ENCODE peak calls at places on chromosomes 1 and 21, in seven cellular contexts. G is sigmoid colon; W is fibroblast of mammary gland; L is fibroblast of lung; B is left lung; Q is astrocyte of the spinal cord; Y is effector memory CD4-positive, alpha-beta T cell. Z is an unnamed sample.

GRCh38 chr1:52365091-52365745 is 787 bp downstream of the CC2D1B start:
- DNase-seq in B (peak), Q (peak), W (peak), Y (peak), L (peak), G (peak), Z (peak)

GRCh38 chr1:229817936-229818335 is 191.9 kb downstream of the URB2 start:
- DNase-seq in B (no peak), Y (no peak), W (no peak), Q (no peak), L (no peak), G (no peak), Z (no peak)

GRCh38 chr1:211468595-211468994 is 23.4 kb downstream of the RD3 start:
- DNase-seq in W (peak), Q (no peak), Y (no peak), L (no peak), B (no peak), G (peak), Z (no peak)

GRCh38 chr1:21933397-21934248 is 3.5 kb downstream of the HSPG2 start:
- DNase-seq in G (peak), W (no peak), Q (no peak), Y (no peak), B (peak), L (peak), Z (peak)

GRCh38 chr1:206716519-206717236 is 32.0 kb downstream of the MAPKAPK2 start:
- DNase-seq in L (no peak), Y (no peak), W (peak), Q (no peak), G (peak), B (no peak), Z (peak)

GRCh38 chr1:44433209-44433608 is 28.2 kb downstream of the RNF220 start:
- DNase-seq in Y (no peak), G (no peak), Q (no peak), W (no peak), B (no peak), L (no peak), Z (no peak)

GRCh38 chr21:40714516-40714915 is 132.4 kb downstream of the DSCAM start:
- DNase-seq in L (peak), G (no peak), Q (no peak), B (no peak), Y (no peak), W (no peak), Z (no peak)

GRCh38 chr1:99251308-99251707 is 13.0 kb upstream of the PLPPR4 start:
- DNase-seq in Q (no peak), G (no peak), W (no peak), Y (no peak), B (no peak), L (no peak), Z (no peak)

GRCh38 chr1:8381618-8382017 is 63.7 kb downstream of the SLC45A1 start:
- DNase-seq in W (peak), Y (no peak), G (peak), Q (no peak), B (no peak), L (no peak), Z (no peak)

DNA sequence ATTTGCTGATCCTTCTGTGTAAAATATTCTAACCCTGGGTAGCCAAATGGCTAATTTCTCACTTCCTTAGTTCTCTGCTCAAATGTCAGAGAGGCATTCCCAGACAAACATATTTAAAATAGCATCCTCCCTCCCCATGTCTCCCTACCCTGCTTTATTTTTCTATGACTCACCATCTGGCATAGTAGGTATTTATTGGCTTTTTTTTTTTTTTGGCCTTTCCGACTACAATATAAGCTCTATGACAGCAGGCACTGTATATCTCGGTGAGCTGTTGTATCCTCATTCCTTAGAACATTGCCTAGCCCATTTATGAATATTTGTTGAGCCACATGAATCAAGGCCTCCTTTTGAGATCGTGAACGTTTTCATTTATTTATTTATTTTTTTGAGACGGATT is 1.5 kb upstream of the NEK7 start:
- DNase-seq in Y (no peak), B (no peak), Q (peak), G (no peak), L (peak), W (peak), Z (no peak)
- H3K4me3 ChIP-seq in Y (no peak), B (no peak), Q (no peak), G (no peak), L (no peak), W (no peak), Z (no peak)

GRCh38 chr1:63713627-63714481 is 60.0 kb upstream of the ROR1 start:
- DNase-seq in L (peak), Q (peak), Y (no peak), W (peak), G (peak), B (no peak), Z (no peak)
- H3K4me3 ChIP-seq in L (no peak), Q (no peak), Y (no peak), W (no peak), G (no peak), B (no peak), Z (no peak)

GRCh38 chr1:178345238-178345637 is 151.5 kb downstream of the CLEC20A start:
- DNase-seq in W (no peak), G (no peak), Q (no peak), B (no peak), L (no peak), Y (no peak), Z (no peak)

GRCh38 chr1:178339834-178340233 is 156.9 kb downstream of the CLEC20A start:
- DNase-seq in B (no peak), W (no peak), L (no peak), Y (no peak), Q (no peak), G (no peak), Z (no peak)

GRCh38 chr1:178344513-178345077 is 152.2 kb downstream of the CLEC20A start:
- DNase-seq in Y (no peak), G (no peak), L (peak), B (no peak), Q (peak), W (peak), Z (no peak)

GRCh38 chr1:178337091-178337726 is 159.6 kb downstream of the CLEC20A start:
- DNase-seq in L (no peak), B (no peak), Y (no peak), Q (no peak), W (no peak), G (no peak), Z (no peak)

DNA sequence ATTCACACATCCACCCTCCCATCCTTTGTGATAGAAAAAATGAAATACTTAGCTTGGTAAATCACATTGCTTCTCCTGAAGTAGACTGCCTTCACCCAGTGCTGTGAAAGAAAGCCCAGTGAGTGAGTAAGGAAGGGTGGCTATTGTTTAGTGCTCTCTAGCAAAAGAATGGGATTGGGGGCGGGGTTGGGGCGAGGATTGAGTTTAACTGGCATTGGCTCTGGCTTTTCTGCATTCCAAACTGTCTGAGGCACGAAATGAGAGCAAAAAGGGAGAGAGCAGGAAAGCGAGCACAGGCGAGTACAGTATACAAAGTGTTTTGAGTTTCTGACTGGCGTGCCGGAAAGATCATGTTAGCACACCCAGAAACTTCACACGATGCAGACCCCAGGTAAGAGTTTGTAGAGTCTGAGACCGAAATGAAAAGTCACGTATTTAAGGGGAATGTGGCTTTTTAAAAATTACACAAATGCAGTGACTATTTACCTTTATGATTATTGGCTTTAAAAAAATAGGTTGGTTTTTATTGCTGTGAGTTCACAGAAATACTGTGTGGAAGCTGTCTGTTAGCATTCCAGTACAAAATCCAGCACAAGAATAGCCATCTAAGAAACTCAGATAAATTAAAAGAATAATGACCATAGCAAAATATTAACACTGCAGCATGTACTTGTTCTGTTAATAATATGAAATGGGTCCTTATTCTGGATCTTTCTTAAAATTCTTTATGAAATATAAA is 155.4 kb downstream of the CLEC20A start:
- DNase-seq in G (no peak), W (peak), Y (no peak), L (peak), B (no peak), Q (peak), Z (peak)
- H3K4me3 ChIP-seq in G (peak), W (no peak), Y (no peak), L (peak), B (no peak), Q (peak), Z (peak)

GRCh38 chr1:75130865-75131592 is 3.2 kb upstream of the LHX8 start:
- DNase-seq in Y (no peak), B (peak), G (peak), W (no peak), Q (no peak), L (no peak), Z (no peak)
- H3K4me3 ChIP-seq in Y (no peak), B (no peak), G (no peak), W (no peak), Q (no peak), L (no peak), Z (no peak)

GRCh38 chr1:234109840-234110239 is 205.4 kb downstream of the SLC35F3 start:
- DNase-seq in G (no peak), B (no peak), Q (no peak), L (no peak), Y (no peak), W (no peak), Z (no peak)

GRCh38 chr1:234118911-234119310 is 214.4 kb downstream of the SLC35F3 start:
- DNase-seq in G (no peak), L (no peak), Q (no peak), Y (no peak), B (no peak), W (no peak), Z (no peak)

GRCh38 chr1:234120327-234120944 is 216.0 kb downstream of the SLC35F3 start:
- DNase-seq in G (no peak), B (no peak), Y (no peak), L (no peak), W (no peak), Q (no peak), Z (no peak)

GRCh38 chr1:234111458-234112142 is 207.1 kb downstream of the SLC35F3 start:
- DNase-seq in W (no peak), Q (peak), Y (no peak), G (no peak), B (peak), L (peak), Z (peak)

GRCh38 chr1:234114648-234115307 is 210.3 kb downstream of the SLC35F3 start:
- DNase-seq in Y (no peak), Q (peak), W (peak), B (no peak), L (peak), G (no peak), Z (no peak)
- H3K4me3 ChIP-seq in Y (no peak), Q (peak), W (no peak), B (no peak), L (no peak), G (no peak), Z (no peak)

DNA sequence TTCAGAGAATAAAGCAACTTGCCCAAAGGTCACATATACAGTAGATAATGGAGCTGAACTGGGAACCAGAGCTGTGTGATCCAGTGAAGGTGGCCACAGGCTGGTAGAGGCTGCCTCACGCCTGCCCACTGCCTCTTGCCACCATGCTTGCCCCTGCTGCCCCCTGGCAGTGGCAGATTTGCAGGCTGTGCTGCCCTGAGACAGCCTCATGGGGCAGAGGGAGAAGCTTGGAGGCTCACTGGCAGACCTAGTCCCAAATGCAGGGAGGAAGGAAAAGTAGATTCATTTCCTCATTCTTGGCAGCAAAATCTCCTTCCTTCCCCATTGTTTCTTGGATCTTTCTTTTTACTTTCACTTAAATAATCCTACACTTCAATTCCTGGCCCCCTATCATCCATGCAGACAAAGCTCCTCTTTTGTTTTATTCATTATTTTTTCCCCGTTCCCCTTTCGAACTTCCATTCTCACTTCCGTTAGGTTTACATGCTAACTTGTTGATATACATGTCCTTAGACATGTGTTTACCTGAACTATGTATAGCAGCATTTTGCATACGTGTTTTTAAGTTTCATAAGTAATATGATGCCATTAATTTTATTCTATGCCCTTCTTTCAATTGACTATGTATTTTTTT is 66.9 kb upstream of the LYST start:
- DNase-seq in W (no peak), Y (no peak), B (no peak), G (no peak), L (no peak), Q (no peak), Z (peak)
- H3K4me3 ChIP-seq in W (no peak), Y (no peak), B (no peak), G (no peak), L (no peak), Q (no peak), Z (no peak)

DNA sequence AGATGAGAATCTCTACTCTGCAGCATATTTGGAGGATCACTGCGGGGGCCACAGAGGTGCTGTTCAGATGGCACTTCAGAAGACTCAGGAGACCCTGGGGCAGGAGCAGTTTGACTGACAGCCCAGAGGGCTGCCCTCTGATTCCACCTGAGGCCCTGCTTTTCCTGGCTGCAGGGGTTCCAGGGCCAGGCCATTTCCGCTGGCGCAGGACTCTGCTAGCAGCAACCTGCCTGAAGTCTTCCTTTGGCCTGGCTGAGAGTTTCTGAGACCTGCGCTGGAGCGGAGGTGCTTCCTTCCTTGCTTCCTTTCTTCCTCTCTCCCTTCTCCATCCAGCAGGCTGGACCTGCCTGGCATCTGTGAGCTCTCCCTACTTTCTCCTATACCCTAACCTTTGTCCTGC is 11.8 kb downstream of the PCSK9 start:
- DNase-seq in Q (no peak), G (no peak), L (no peak), Y (no peak), B (no peak), W (no peak), Z (no peak)
- H3K4me3 ChIP-seq in Q (no peak), G (no peak), L (no peak), Y (no peak), B (no peak), W (no peak), Z (no peak)

GRCh38 chr1:170075186-170075585 is 691 bp upstream of the KIFAP3 start:
- DNase-seq in Y (no peak), B (no peak), G (no peak), Q (no peak), W (no peak), L (no peak), Z (no peak)
- H3K4me3 ChIP-seq in Y (peak), B (peak), G (peak), Q (peak), W (peak), L (peak), Z (peak)

GRCh38 chr1:181087400-181087901 is 1.0 kb upstream of the IER5 start:
- DNase-seq in Q (no peak), G (no peak), W (peak), L (peak), B (no peak), Y (no peak), Z (no peak)
- H3K4me3 ChIP-seq in Q (no peak), G (no peak), W (no peak), L (peak), B (peak), Y (no peak), Z (peak)

GRCh38 chr1:59044535-59045121 is 252.3 kb upstream of the FGGY start:
- DNase-seq in L (no peak), B (no peak), W (no peak), Q (no peak), Y (no peak), G (no peak), Z (no peak)
- H3K4me3 ChIP-seq in L (no peak), B (no peak), W (no peak), Q (no peak), Y (no peak), G (no peak), Z (no peak)

Z was measured in upper lobe of right lung.